ENCODE peak calls at places on chromosomes 12 and 14, in seven cellular contexts. C is suprapubic skin, G is neural progenitor cell, Z is A549, V is GM12878, I is neuronal stem cell, X is ovary. Y is an unnamed sample.

GRCh38 chr14:85175556-85175955 is 354.4 kb upstream of the FLRT2 start:
- DNase-seq in Z (no peak), C (no peak), X (no peak), I (no peak), V (no peak), G (no peak), Y (no peak)

GRCh38 chr14:23608454-23608853 is 27.7 kb upstream of the DHRS2 start:
- DNase-seq in Z (no peak), C (no peak), X (no peak), I (no peak), V (no peak), G (no peak), Y (no peak)

GRCh38 chr12:19035552-19035951 is 94.0 kb upstream of the PLEKHA5 start:
- DNase-seq in C (no peak), Z (no peak), G (no peak), I (no peak), V (no peak), X (no peak), Y (no peak)

GRCh38 chr14:22469541-22470303 is 119.3 kb downstream of the DAD1 start:
- DNase-seq in X (no peak), V (no peak), C (no peak), Z (no peak), I (no peak), G (no peak), Y (no peak)

GRCh38 chr12:92912052-92912451 is 17.0 kb downstream of the EEA1 start:
- DNase-seq in Z (no peak), I (no peak), X (no peak), C (no peak), G (no peak), V (no peak), Y (peak; percentile 99)

GRCh38 chr12:22719745-22720144 is 94.8 kb downstream of the ETNK1 start:
- DNase-seq in X (no peak), V (no peak), I (no peak), G (no peak), Z (no peak), C (no peak), Y (no peak)

GRCh38 chr12:108825205-108825950 is 32.0 kb downstream of the SSH1 start:
- DNase-seq in V (peak; percentile 63), G (no peak), I (no peak), Z (no peak), C (no peak), X (no peak), Y (no peak)

GRCh38 chr14:44803239-44803905 is 158.4 kb downstream of the KLHL28 start:
- DNase-seq in I (peak; percentile 52), Z (peak; percentile 60), C (no peak), G (peak; percentile 61), X (no peak), V (peak; percentile 8), Y (peak; percentile 49)

GRCh38 chr12:40382217-40382616 is 157.4 kb downstream of the LRRK2 start:
- DNase-seq in X (no peak), Z (no peak), C (no peak), I (no peak), V (no peak), G (no peak), Y (no peak)

GRCh38 chr12:11648514-11649412 is 711 bp upstream of the ETV6 start:
- DNase-seq in I (peak; percentile 84), X (peak; percentile 78), G (peak; percentile 93), V (peak; percentile 64), C (no peak), Z (peak; percentile 87), Y (peak; percentile 81)

GRCh38 chr12:79371226-79371625 is 319.5 kb downstream of the PAWR start:
- DNase-seq in V (no peak), C (no peak), X (no peak), I (no peak), G (no peak), Z (no peak), Y (no peak)

GRCh38 chr14:50067723-50068495 is 48.5 kb downstream of the VCPKMT start:
- DNase-seq in C (no peak), X (no peak), I (no peak), V (no peak), Z (peak; percentile 79), G (no peak), Y (peak; percentile 65)

GRCh38 chr12:75725505-75726120 is 214.2 kb upstream of the KRR1 start:
- DNase-seq in G (no peak), X (no peak), I (no peak), V (no peak), Z (peak; percentile 80), C (no peak), Y (peak; percentile 67)

GRCh38 chr14:46661728-46662127 is 10.1 kb upstream of the RPL10L start:
- DNase-seq in C (no peak), G (peak; percentile 55), V (no peak), I (no peak), X (no peak), Z (peak; percentile 21), Y (no peak)

GRCh38 chr12:115975411-115975810 is 302.1 kb downstream of the MED13L start:
- DNase-seq in X (no peak), I (no peak), C (no peak), V (no peak), G (no peak), Z (no peak), Y (no peak)

GRCh38 chr12:122265433-122265832 is 861 bp downstream of the VPS33A start:
- DNase-seq in X (no peak), C (no peak), I (no peak), V (no peak), Z (no peak), G (peak; percentile 13), Y (no peak)

GRCh38 chr14:73887116-73887490 is 444 bp downstream of the ZNF410 start:
- DNase-seq in X (no peak), V (no peak), I (no peak), C (no peak), G (no peak), Z (no peak), Y (no peak)

GRCh38 chr14:39603942-39604341 is 171.7 kb upstream of the FBXO33 start:
- DNase-seq in I (no peak), G (no peak), V (no peak), Z (no peak), C (no peak), X (no peak), Y (no peak)

DNA sequence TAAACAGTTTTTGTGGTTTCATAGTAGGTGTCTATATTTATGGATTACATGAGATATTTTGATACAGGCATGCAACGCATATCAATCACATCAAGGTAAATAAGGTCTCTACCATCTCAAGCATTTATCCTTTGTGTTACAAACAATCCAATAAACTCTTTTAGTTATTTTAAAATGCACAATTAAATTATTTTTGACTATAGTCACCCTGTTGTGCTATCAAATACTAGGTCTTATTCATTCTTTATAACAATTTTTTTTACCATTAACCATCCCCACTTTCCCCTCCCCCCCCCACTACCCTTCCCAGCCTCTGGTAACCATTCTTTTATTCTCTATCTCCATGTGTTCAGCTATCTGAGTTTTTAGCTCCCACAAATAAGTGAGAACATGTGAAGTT is 175.7 kb upstream of the FBXO33 start:
- DNase-seq in C (no peak), V (no peak), X (no peak), I (no peak), Z (no peak), G (no peak), Y (no peak)
- H3K4me1 ChIP-seq in C (no peaks in the 10 kb centered on the region), V (no peaks in the 10 kb centered on the region), X (no peaks in the 10 kb centered on the region), I (no peaks in the 10 kb centered on the region), Z (no peaks in the 10 kb centered on the region), G (peaks cover 7% of the 10 kb centered on the region), Y (no peaks in the 10 kb centered on the region)

GRCh38 chr14:93054876-93055275 is 60.8 kb downstream of the ITPK1 start:
- DNase-seq in I (no peak), X (no peak), V (no peak), G (no peak), C (no peak), Z (no peak), Y (no peak)

GRCh38 chr14:93055651-93056115 is 60.0 kb downstream of the ITPK1 start:
- DNase-seq in I (no peak), X (no peak), Z (no peak), C (no peak), V (no peak), G (no peak), Y (no peak)

GRCh38 chr14:93056840-93057585 is 58.7 kb downstream of the ITPK1 start:
- DNase-seq in V (no peak), I (no peak), G (no peak), Z (peak; percentile 43), C (no peak), X (no peak), Y (no peak)

GRCh38 chr14:93057586-93058280 is 58.0 kb downstream of the ITPK1 start:
- DNase-seq in C (no peak), I (no peak), Z (no peak), G (no peak), X (no peak), V (no peak), Y (no peak)

GRCh38 chr14:93056166-93056839 is 59.4 kb downstream of the ITPK1 start:
- DNase-seq in Z (peak; percentile 49), G (peak; percentile 58), C (no peak), I (no peak), V (no peak), X (no peak), Y (no peak)
- H3K4me1 ChIP-seq in Z (peaks cover 50% of the 10 kb centered on the region), G (peaks cover 11% of the 10 kb centered on the region), C (peaks cover 5% of the 10 kb centered on the region), I (peaks cover 20% of the 10 kb centered on the region), V (peaks cover 15% of the 10 kb centered on the region), X (peaks cover 14% of the 10 kb centered on the region), Y (no peaks in the 10 kb centered on the region)

GRCh38 chr12:78183854-78184253 is 353.2 kb downstream of the NAV3 start:
- DNase-seq in V (no peak), I (no peak), Z (no peak), G (no peak), C (no peak), X (no peak), Y (no peak)

GRCh38 chr12:78186670-78187069 is 356.0 kb downstream of the NAV3 start:
- DNase-seq in Z (no peak), I (no peak), V (no peak), X (no peak), C (no peak), G (no peak), Y (no peak)

GRCh38 chr12:78185651-78186050 is 355.0 kb downstream of the NAV3 start:
- DNase-seq in G (no peak), C (no peak), Z (no peak), I (no peak), X (no peak), V (no peak), Y (no peak)

GRCh38 chr12:78187741-78188140 is 357.0 kb downstream of the NAV3 start:
- DNase-seq in V (no peak), I (no peak), X (no peak), Z (no peak), G (no peak), C (no peak), Y (no peak)

DNA sequence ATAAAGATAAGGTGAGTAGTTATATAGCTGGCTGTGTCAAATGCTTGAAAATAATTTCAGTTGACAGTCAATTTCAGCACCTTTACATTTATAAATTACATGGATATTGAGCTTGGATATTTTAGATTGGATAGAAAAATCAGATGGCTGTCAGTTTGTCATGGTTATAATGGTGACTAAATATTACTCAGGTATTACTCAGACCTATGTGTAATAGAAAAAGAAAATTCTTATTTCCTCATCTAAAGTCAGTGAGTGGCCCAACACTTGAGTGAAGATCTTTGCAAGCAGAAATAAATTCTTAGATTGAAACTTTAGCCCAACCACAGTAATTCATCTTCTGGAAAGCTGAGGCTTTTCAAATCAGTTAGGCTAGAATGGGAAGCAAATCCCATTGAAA is 354.4 kb downstream of the NAV3 start:
- DNase-seq in V (no peak), X (no peak), I (no peak), G (no peak), Z (no peak), C (no peak), Y (peak; percentile 45)
- H3K4me1 ChIP-seq in V (no peaks in the 10 kb centered on the region), X (no peaks in the 10 kb centered on the region), I (no peaks in the 10 kb centered on the region), G (peaks cover under 1% of the 10 kb centered on the region), Z (no peaks in the 10 kb centered on the region), C (no peaks in the 10 kb centered on the region), Y (peaks cover 10% of the 10 kb centered on the region)

GRCh38 chr12:110256780-110257431 is 24.1 kb upstream of the ATP2A2 start:
- DNase-seq in C (no peak), X (peak; percentile 58), V (no peak), G (no peak), I (no peak), Z (peak; percentile 44), Y (no peak)
- H3K4me1 ChIP-seq in C (no peaks in the 10 kb centered on the region), X (peaks cover 7% of the 10 kb centered on the region), V (no peaks in the 10 kb centered on the region), G (no peaks in the 10 kb centered on the region), I (no peaks in the 10 kb centered on the region), Z (peaks cover 32% of the 10 kb centered on the region), Y (peaks cover 4% of the 10 kb centered on the region)